ENCODE peak calls at places on chromosomes 16 and 17, in four cellular contexts. T is K562, O is GM12878, U is HepG2. G is an unnamed sample.

GRCh38 chr16:79318137-79318899 is 282.2 kb downstream of the MAF start:
- DNase-seq in O (no peak), U (no peak), T (no peak), G (no peak)

GRCh38 chr17:20206068-20206467 is 196.9 kb downstream of the SPECC1 start:
- DNase-seq in U (no peak), O (no peak), T (peak), G (peak)

GRCh38 chr16:70158261-70158939 is 15.2 kb upstream of the CLEC18C start:
- DNase-seq in U (no peak), T (peak), O (no peak), G (peak)

GRCh38 chr16:75402821-75403475 is 30.4 kb downstream of the CFDP1 start:
- DNase-seq in O (no peak), U (peak), T (peak), G (peak)

GRCh38 chr17:79829457-79829856 is 9.8 kb downstream of the CBX4 start:
- DNase-seq in O (no peak), U (no peak), T (no peak), G (no peak)

GRCh38 chr16:12267491-12267890 is 291.0 kb downstream of the SNX29 start:
- DNase-seq in O (no peak), T (no peak), U (peak), G (no peak)

GRCh38 chr17:64498308-64499203 is 1.7 kb upstream of the POLG2 start:
- DNase-seq in O (no peak), T (no peak), U (no peak), G (no peak)

GRCh38 chr16:82396509-82396908 is 226.5 kb upstream of the MPHOSPH6 start:
- DNase-seq in O (no peak), U (no peak), T (no peak), G (no peak)

GRCh38 chr17:4808378-4808767 is 1.4 kb downstream of the PLD2 start:
- DNase-seq in O (no peak), U (no peak), T (peak), G (no peak)

GRCh38 chr17:57889892-57890856 is 40.3 kb upstream of the MRPS23 start:
- DNase-seq in T (no peak), U (no peak), O (no peak), G (peak)

GRCh38 chr17:68296217-68297140 is 5.2 kb downstream of the ARSG start:
- DNase-seq in O (no peak), U (no peak), T (no peak), G (no peak)

GRCh38 chr17:55547027-55547670 is 35.9 kb upstream of the SMIM36 start:
- DNase-seq in T (no peak), U (no peak), O (no peak), G (no peak)

GRCh38 chr17:29582767-29583166 is 6.7 kb downstream of the GIT1 start:
- DNase-seq in U (no peak), O (no peak), T (no peak), G (no peak)

GRCh38 chr17:876272-876671 is 94.1 kb downstream of the MRM3 start:
- DNase-seq in U (no peak), O (no peak), T (no peak), G (no peak)

GRCh38 chr17:62219500-62219899 is 154.4 kb upstream of the MED13 start:
- DNase-seq in U (no peak), T (no peak), O (no peak), G (no peak)

GRCh38 chr17:50572541-50572940 is 12.0 kb downstream of the CACNA1G start:
- DNase-seq in O (no peak), U (no peak), T (no peak), G (no peak)

GRCh38 chr16:50902457-50902856 is 160.6 kb downstream of the CYLD start:
- DNase-seq in O (no peak), T (no peak), U (no peak), G (no peak)

GRCh38 chr16:88669986-88670385 is 7.1 kb upstream of the MVD start:
- DNase-seq in T (no peak), U (no peak), O (no peak), G (no peak)

GRCh38 chr17:32869345-32870026 is 7.4 kb downstream of the MYO1D start:
- DNase-seq in U (no peak), O (no peak), T (no peak), G (no peak)

GRCh38 chr16:84284168-84284722 is 10.4 kb upstream of the WFDC1 start:
- DNase-seq in U (peak), T (peak), O (no peak), G (no peak)

GRCh38 chr17:75720656-75721462 is at the start of gene ITGB4:
- DNase-seq in U (peak), O (no peak), T (peak), G (peak)

GRCh38 chr17:39270923-39271322 is 45.2 kb upstream of the STAC2 start:
- DNase-seq in O (no peak), T (peak), U (no peak), G (no peak)

GRCh38 chr17:39702901-39703893 is 3.3 kb downstream of the ERBB2 start:
- DNase-seq in O (peak), U (peak), T (no peak), G (peak)

GRCh38 chr17:5676012-5676411 is 91.7 kb upstream of the NLRP1 start:
- DNase-seq in T (no peak), U (no peak), O (peak), G (no peak)

GRCh38 chr17:46151762-46152161 is 41.5 kb downstream of the KANSL1 start:
- DNase-seq in T (no peak), O (no peak), U (no peak), G (no peak)

GRCh38 chr16:19118938-19119431 is 5.2 kb downstream of the ITPRIPL2 start:
- DNase-seq in T (peak), U (no peak), O (no peak), G (peak)

GRCh38 chr16:280552-280951 is at the start of gene ARHGDIG:
- DNase-seq in U (no peak), T (peak), O (no peak), G (no peak)

GRCh38 chr17:3963214-3964201 is 729 bp downstream of the ATP2A3 start:
- DNase-seq in U (no peak), T (peak), O (no peak), G (no peak)

GRCh38 chr17:32609085-32609484 is 122.3 kb downstream of the CDK5R1 start:
- DNase-seq in T (no peak), U (peak), O (peak), G (no peak)

GRCh38 chr16:1452530-1452929 is 8.2 kb upstream of the CCDC154 start:
- DNase-seq in U (no peak), O (no peak), T (no peak), G (no peak)

GRCh38 chr17:66855204-66855603 is 20.3 kb downstream of the CACNG5 start:
- DNase-seq in U (no peak), O (no peak), T (peak), G (no peak)

GRCh38 chr16:24974859-24975258 is 40.3 kb downstream of the ARHGAP17 start:
- DNase-seq in O (no peak), T (no peak), U (no peak), G (no peak)

DNA sequence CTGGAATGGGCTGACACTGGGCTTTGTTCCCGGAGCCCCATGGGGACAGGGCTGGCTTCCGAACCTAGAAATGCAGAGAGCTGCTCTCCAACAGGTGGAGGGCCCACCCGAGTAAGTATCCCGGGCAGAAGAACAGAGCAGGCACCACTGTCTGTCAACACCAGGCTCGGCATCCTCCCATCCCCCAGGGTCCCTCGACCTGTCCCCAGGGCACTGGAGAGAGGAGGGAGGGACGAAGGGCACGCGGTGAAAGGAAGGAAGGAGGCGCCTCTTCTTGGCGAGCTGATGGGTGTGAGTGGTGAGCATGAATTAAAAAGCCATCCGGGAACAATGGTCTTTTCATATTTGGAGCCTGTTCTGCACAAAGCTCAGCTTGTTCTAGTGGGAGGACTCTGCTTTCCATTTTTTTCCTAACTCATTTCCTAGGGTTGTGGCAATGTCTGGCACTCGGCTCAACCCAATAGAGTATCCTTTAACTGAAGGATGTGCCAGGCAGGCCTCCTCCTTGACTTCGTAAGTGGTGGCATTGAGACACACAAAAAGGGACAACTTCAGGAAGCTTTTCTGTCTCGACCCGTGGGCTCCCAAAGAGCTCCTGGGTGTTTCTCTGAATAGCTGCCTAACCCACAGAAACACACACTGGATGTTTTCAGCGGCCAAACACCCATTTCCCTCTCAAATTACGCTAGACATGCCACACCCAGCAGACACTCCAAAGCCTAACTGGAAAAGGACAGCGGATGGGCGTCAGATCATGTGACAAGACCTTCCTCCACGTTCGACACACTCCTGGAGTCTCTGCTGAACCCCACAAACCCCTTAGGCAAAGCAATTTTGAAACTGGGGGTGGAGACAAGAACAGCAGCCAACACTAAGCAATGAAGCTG is 47.7 kb downstream of the ZFHX3 start:
- DNase-seq in T (no peak), U (peak), O (no peak), G (no peak)
- TF ChIP-seq POLR2AphosphoS2 in T (no peak), U (no peak), O (no peak), G (no peak)

DNA sequence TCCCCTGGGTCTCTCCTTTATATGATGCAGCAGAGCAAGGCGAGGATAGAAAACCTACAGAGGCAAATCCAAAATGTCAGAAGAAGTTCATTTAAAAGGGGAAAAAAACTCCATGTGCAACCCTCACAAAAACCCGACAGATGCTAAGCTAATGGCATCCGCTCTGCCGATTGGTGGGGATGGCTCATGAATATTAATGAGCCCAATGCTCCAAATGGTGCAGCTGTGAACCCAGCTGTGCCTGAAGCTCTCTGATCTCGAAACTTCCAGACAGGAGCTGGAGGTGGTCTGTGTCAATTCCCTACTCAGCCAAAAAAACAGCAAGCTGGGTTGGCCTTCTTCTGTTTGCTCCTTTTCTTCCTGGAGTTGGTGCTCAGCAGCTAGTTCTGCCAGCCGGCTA is 15.5 kb downstream of the SNX11 start:
- DNase-seq in T (no peak), O (no peak), U (no peak), G (no peak)
- TF ChIP-seq POLR2AphosphoS2 in T (no peak), O (no peak), U (no peak), G (no peak)

GRCh38 chr16:85969159-85969558 is 70.2 kb downstream of the IRF8 start:
- DNase-seq in O (no peak), U (no peak), T (no peak), G (no peak)
- TF ChIP-seq POLR2AphosphoS2 in O (no peak), U (no peak), T (no peak), G (no peak)

GRCh38 chr17:27993161-27993695 is 49.2 kb upstream of the NLK start:
- DNase-seq in T (no peak), U (no peak), O (no peak), G (no peak)

GRCh38 chr17:27991594-27991993 is 50.9 kb upstream of the NLK start:
- DNase-seq in O (no peak), U (peak), T (no peak), G (no peak)

GRCh38 chr17:27995554-27995953 is 46.9 kb upstream of the NLK start:
- DNase-seq in O (no peak), U (no peak), T (no peak), G (no peak)

GRCh38 chr17:27994586-27994985 is 47.9 kb upstream of the NLK start:
- DNase-seq in O (no peak), T (no peak), U (no peak), G (no peak)

DNA sequence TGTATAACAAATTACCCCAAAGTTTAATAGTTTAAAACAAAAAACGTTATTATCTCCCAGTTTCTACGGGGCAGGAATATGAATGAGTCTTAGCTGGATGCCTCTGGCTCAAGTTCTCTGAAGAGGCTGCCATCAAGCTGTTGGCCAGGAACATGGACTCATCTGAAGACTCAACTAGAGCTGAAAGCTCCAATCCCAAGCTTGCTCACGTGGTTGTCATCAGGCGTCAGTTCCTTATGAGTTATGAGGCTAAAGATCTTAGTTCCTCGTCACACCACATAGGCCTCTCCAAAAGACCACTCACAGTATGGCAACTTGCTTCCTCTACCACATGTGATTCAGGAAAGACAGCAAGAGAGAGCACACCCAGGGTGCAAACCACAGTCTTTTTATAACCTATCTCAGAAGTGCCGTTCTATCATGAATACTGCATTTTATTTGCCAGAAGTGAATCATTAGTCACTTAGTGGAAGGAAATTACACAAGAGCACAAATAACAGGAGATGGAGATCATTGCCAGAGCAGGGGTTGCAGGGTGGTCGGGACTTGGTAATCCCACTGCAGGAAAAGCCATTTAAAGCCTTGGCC is 48.7 kb upstream of the NLK start:
- DNase-seq in O (no peak), U (no peak), T (no peak), G (no peak)
- TF ChIP-seq POLR2AphosphoS2 in O (no peak), U (no peak), T (no peak), G (no peak)

DNA sequence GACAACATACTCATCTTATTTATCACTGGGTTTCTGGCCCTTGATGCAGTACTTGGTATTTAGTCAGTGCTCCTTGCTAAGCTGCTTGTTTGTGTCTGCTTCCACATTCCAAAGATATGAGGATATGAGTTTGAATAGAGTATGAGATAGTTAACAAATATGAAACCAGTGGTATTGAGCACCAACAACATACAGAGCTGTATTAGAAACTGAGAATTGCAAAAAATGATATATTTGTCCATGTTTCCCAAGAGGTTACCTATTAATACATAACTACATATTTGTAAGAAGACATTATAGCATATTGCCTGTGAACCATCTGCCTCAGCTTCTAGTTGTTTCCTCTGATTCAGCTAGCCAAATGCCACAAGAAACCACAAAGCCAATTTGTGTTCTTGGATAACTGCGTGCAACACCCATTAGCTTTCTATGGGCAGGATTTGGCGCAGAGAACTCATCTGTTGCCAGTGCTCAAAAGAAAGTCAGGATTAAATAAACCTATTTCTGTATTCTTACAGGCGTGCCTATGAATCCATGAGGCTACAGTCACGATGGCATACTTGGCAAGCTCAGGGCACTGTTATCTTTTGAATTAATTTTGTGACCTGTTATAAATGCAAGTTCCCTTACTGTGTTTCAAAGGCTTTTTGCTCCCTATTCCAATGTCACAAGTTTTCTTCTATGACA is 194.5 kb downstream of the MAP2K6 start:
- DNase-seq in O (no peak), T (no peak), U (no peak), G (no peak)
- TF ChIP-seq POLR2AphosphoS2 in O (no peak), T (no peak), U (no peak), G (no peak)

DNA sequence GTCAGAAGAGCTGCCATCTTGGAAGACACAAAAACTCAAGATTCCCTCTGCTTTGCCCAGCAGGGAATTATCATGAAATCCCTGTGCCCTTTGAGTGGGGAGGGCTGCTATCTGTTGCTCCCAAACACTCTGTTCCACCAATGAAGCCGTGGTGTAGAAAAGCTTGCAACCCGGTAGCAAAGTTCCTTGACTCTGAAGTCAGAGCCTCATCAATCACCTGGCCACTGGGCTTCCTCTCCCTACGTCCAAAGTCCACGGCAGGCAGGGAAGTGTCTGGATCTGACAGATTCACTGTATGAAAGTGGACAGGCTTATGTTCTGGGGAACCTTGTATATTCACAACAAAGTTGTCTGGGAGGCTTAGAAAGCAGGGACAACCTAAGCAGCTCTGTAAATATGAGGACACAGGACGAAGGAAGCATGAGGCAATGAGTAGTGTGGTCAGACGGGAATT is 343.3 kb downstream of the SLC39A11 start:
- DNase-seq in U (peak), T (no peak), O (no peak), G (no peak)
- TF ChIP-seq POLR2AphosphoS2 in U (no peak), T (no peak), O (no peak), G (no peak)

DNA sequence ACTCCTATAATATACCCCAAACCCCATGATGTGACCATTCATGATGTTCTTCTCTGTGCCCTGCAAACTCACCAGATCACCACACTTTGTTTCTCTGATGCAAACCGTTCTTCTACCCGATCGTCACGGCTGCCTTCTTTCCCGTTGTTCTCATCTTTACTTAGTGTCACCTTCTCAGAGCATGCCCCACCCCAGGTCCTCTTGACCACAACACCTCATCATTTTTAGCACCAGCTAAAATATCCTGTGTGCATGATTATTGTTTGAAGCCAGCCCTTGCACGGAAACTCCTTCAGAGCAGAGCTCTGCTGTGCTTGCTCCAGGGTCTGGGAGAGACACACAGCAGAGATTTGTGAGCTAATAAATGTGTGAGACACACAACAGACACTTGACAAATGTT is 38.9 kb upstream of the CREBBP start:
- DNase-seq in O (no peak), U (no peak), T (no peak), G (no peak)
- TF ChIP-seq POLR2AphosphoS2 in O (no peak), U (no peak), T (no peak), G (no peak)

G was measured in A549.